ENCODE peak calls at places on chromosomes 11 and 22, in seven cellular contexts. A is AG04450; E is activated naive CD8-positive, alpha-beta T cell treated with anti-CD3 and anti-CD28 coated beads for 36 hours; C is upper lobe of right lung; R is globus pallidus; O is anterior cingulate cortex; V is skeletal muscle cell. K is an unnamed sample.

GRCh38 chr11:7677071-7677470 is 3.8 kb upstream of the CYB5R2 start:
- DNase-seq in A (no peak), E (no peak), C (no peak), R (no peak), O (no peak), V (no peak), K (peak)

GRCh38 chr11:65609236-65609635 is 4.8 kb downstream of the MAP3K11 start:
- DNase-seq in A (no peak), E (no peak), C (no peak), R (no peak), O (no peak), V (no peak), K (no peak)

GRCh38 chr11:31871310-31872073 is 60.4 kb upstream of the PAX6 start:
- DNase-seq in A (no peak), E (no peak), C (no peak), R (no peak), O (no peak), V (no peak), K (no peak)

GRCh38 chr11:114095899-114096298 is 36.4 kb downstream of the ZBTB16 start:
- DNase-seq in A (no peak), E (no peak), C (no peak), R (no peak), O (no peak), V (no peak), K (no peak)

GRCh38 chr22:49334589-49334873 is 493.1 kb downstream of the BRD1 start:
- DNase-seq in A (no peak), E (no peak), C (no peak), R (no peak), O (no peak), V (no peak), K (no peak)

GRCh38 chr22:27982630-27983180 is 63.6 kb upstream of the PITPNB start:
- DNase-seq in A (no peak), E (no peak), C (no peak), R (no peak), O (no peak), V (no peak), K (no peak)

GRCh38 chr22:41608386-41608785 is 12.5 kb downstream of the DESI1 start:
- DNase-seq in A (no peak), E (no peak), C (no peak), R (no peak), O (no peak), V (no peak), K (no peak)

GRCh38 chr22:19067696-19068348 is 54.4 kb downstream of the DGCR2 start:
- DNase-seq in A (no peak), E (no peak), C (no peak), R (no peak), O (no peak), V (no peak), K (no peak)

GRCh38 chr22:24482586-24482985 is 12.5 kb upstream of the UPB1 start:
- DNase-seq in A (no peak), E (no peak), C (no peak), R (no peak), O (no peak), V (peak), K (no peak)

GRCh38 chr11:104352036-104352435 is 188.1 kb upstream of the PDGFD start:
- DNase-seq in A (no peak), E (no peak), C (no peak), R (no peak), O (no peak), V (no peak), K (no peak)

GRCh38 chr22:50278461-50278860 is 8.3 kb upstream of the MAPK11 start:
- DNase-seq in A (no peak), E (no peak), C (no peak), R (no peak), O (no peak), V (no peak), K (no peak)

GRCh38 chr11:43937434-43938411 is 4.7 kb upstream of the C11orf96 start:
- DNase-seq in A (no peak), E (no peak), C (no peak), R (no peak), O (no peak), V (no peak), K (no peak)

GRCh38 chr11:368414-369335 is 624 bp upstream of the B4GALNT4 start:
- DNase-seq in A (no peak), E (no peak), C (no peak), R (peak), O (no peak), V (no peak), K (no peak)

GRCh38 chr22:47154621-47155081 is 392.2 kb downstream of the TBC1D22A start:
- DNase-seq in A (peak), E (no peak), C (no peak), R (peak), O (peak), V (peak), K (no peak)